ENCODE peak calls at places on chromosomes 6 and 20, in seven cellular contexts. H is CD4-positive, alpha-beta T cell; N is kidney epithelial cell; K is HepG2; S is omental fat pad; U is tibial artery; L is left ventricle myocardium inferior. D is an unnamed sample.

GRCh38 chr20:48770700-48771099 is 57.1 kb downstream of the PREX1 start:
- DNase-seq in H (no peak), S (no peak), K (no peak), L (no peak), N (no peak), U (no peak), D (no peak)

GRCh38 chr20:891121-892080 is 24.7 kb downstream of the ANGPT4 start:
- DNase-seq in U (peak; percentile 88), N (peak; percentile 93), S (no peak), K (no peak), L (peak; percentile 67), H (no peak), D (no peak)

GRCh38 chr20:21125072-21125848 is 622 bp upstream of the KIZ start:
- DNase-seq in K (peak; percentile 88), H (no peak), L (no peak), U (peak; percentile 42), N (no peak), S (no peak), D (no peak)

GRCh38 chr6:137843206-137843605 is 23.9 kb upstream of the TNFAIP3 start:
- DNase-seq in K (no peak), U (no peak), N (no peak), L (no peak), H (no peak), S (no peak), D (no peak)

GRCh38 chr6:125004797-125005595 is 42.8 kb downstream of the RNF217 start:
- DNase-seq in N (no peak), S (no peak), K (no peak), H (no peak), L (no peak), U (no peak), D (no peak)

GRCh38 chr6:157246771-157247484 is 76.4 kb downstream of the TMEM242 start:
- DNase-seq in S (no peak), K (no peak), N (no peak), H (no peak), U (no peak), L (no peak), D (no peak)

GRCh38 chr20:21514553-21515251 is 838 bp upstream of the NKX2-2 start:
- DNase-seq in K (no peak), L (no peak), U (no peak), H (no peak), N (no peak), S (no peak), D (peak; percentile 79)

GRCh38 chr6:49515485-49516146 is 15.9 kb downstream of the GLYATL3 start:
- DNase-seq in U (no peak), K (no peak), L (no peak), N (no peak), S (no peak), H (no peak), D (no peak)

GRCh38 chr20:53291548-53291947 is 302.1 kb downstream of the ZNF217 start:
- DNase-seq in H (no peak), U (no peak), L (no peak), N (no peak), K (peak; percentile 28), S (no peak), D (no peak)

GRCh38 chr6:156917213-156917612 is 140.0 kb downstream of the ARID1B start:
- DNase-seq in U (no peak), N (no peak), H (no peak), S (no peak), L (no peak), K (no peak), D (no peak)

GRCh38 chr6:127118505-127119360 is at the start of gene RSPO3:
- DNase-seq in S (no peak), H (no peak), L (no peak), K (no peak), N (no peak), U (peak; percentile 27), D (no peak)

GRCh38 chr6:34025112-34025807 is 120.6 kb downstream of the GRM4 start:
- DNase-seq in N (no peak), L (no peak), S (no peak), U (no peak), H (no peak), K (no peak), D (no peak)

GRCh38 chr6:38861957-38862401 is 146.9 kb downstream of the DNAH8 start:
- DNase-seq in U (no peak), N (peak; percentile 9), S (no peak), K (no peak), H (no peak), L (no peak), D (no peak)
- TF ChIP-seq CTCF in U (no peak), N (no peak), S (no peak), K (no peak), H (no peak), L (no peak), D (no peak)

GRCh38 chr20:61350500-61351250 is 98.6 kb downstream of the CDH4 start:
- DNase-seq in L (no peak), K (no peak), N (no peak), S (no peak), U (no peak), H (no peak), D (no peak)
- TF ChIP-seq CTCF in L (no peak), K (peak; percentile 49), N (peak; percentile 11), S (no peak), U (no peak), H (no peak), D (no peak)

DNA sequence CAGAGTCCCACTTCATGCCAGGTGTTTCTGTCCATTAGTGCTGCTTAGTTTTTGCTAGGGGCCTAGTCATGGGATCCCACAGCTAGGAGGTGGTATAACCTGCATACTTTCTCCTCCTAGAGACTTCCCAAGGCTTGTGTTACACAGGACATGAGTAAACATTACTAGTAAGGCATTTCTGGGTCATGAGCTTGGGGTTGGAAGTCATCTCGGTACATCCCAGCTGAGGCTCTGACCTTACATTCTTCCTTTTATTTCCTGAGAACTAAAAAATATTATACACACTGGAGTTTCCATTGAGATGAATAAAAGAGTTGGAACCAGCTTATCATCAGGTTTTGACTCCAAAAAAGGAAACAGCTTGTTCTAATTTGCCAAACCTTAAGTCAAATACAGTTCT is 20.9 kb upstream of the PNPLA1 start:
- DNase-seq in S (no peak), L (no peak), U (no peak), H (no peak), K (peak; percentile 34), N (no peak), D (no peak)
- TF ChIP-seq CTCF in S (no peak), L (no peak), U (no peak), H (no peak), K (no peak), N (no peak), D (no peak)

GRCh38 chr20:46250772-46251171 is 57.5 kb downstream of the CDH22 start:
- DNase-seq in H (no peak), N (no peak), S (no peak), L (no peak), U (no peak), K (no peak), D (no peak)
- TF ChIP-seq CTCF in H (no peak), N (no peak), S (no peak), L (no peak), U (no peak), K (no peak), D (no peak)

GRCh38 chr20:18628330-18628941 is 40.6 kb downstream of the DTD1 start:
- DNase-seq in L (no peak), K (peak; percentile 24), N (no peak), U (no peak), H (no peak), S (no peak), D (no peak)
- TF ChIP-seq CTCF in L (peak; percentile 56), K (peak; percentile 93), N (peak; percentile 80), U (peak; percentile 14), H (no peak), S (no peak), D (peak; percentile 60)

GRCh38 chr6:3058957-3059356 is 9.3 kb upstream of the RIPK1 start:
- DNase-seq in S (no peak), L (no peak), U (no peak), H (no peak), N (no peak), K (no peak), D (no peak)

GRCh38 chr6:3068329-3069223 is at the start of gene RIPK1:
- DNase-seq in N (no peak), S (peak; percentile 66), H (peak; percentile 92), K (peak; percentile 89), L (peak; percentile 95), U (peak; percentile 93), D (peak; percentile 97)

GRCh38 chr6:3061501-3061941 is 6.8 kb upstream of the RIPK1 start:
- DNase-seq in L (no peak), N (no peak), U (no peak), H (no peak), K (no peak), S (no peak), D (no peak)

DNA sequence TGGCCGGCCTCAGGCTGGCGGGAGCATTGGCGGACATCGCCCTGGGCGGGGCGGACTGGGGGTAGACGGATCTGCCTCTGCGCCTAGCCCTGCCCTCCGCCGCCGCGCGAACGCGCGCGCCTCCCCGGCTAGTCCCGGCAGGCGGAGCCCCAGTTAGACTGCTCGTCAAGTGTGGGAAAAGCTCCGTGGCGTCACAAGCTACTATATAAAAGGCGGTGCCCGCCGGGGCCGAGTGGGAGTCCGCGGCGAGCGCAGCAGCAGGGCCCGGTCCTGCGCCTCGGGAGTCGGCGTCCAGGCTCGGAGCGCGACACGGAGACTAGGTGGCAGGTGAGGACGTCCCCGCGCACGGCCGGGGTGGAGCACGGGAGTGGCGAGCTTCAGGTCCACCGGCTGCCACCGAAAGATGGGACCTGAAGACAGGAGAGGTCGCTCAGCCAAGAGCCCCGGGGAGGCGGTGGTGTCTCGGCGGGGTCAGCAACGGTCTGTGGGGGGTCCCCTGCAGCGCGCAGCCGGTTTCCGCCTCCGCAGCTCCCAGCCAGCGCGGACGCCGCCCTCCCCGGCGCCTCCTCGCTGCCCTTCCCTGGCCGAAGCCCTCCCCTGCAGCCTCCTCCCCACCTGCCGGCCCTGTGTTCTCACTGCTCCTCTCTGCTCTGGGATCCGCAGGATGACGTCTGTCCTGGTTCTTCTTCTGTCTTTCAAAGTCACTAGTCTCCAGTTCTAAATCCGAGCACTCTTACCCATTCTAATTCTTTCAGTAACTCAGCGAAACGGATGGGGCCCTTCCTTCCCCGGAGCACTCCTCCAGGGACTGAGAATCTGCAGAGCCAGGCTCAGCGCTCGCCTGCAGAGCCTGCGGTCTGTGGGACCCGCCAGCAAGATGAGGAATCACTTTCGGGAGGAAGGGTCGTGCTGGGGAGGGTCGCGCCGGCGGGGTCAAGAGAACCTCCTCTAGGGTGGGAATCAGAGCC is 4.3 kb upstream of the RIPK1 start:
- DNase-seq in S (peak; percentile 84), L (peak; percentile 97), N (peak; percentile 65), K (peak; percentile 86), U (peak; percentile 96), H (peak; percentile 83), D (peak; percentile 98)
- TF ChIP-seq CTCF in S (no peak), L (peak; percentile 18), N (no peak), K (peak; percentile 42), U (peak; percentile 22), H (no peak), D (peak; percentile 23)

GRCh38 chr6:166705070-166705469 is 78.0 kb upstream of the RPS6KA2 start:
- DNase-seq in H (no peak), N (no peak), S (no peak), L (no peak), K (no peak), U (no peak), D (no peak)
- TF ChIP-seq CTCF in H (no peak), N (no peak), S (no peak), L (no peak), K (no peak), U (no peak), D (no peak)